ENCODE peak calls at places on chromosomes 4 and X, in six cellular contexts. G, S, L, J, H and I are unnamed samples.

GRCh38 chr4:92447265-92447905 is 143.6 kb downstream of the GRID2 start:
- DNase-seq in S (no peak), J (no peak), H (peak; percentile 33), L (no peak), G (no peak), I (no peak)

GRCh38 chr4:164087733-164088132 is 593.2 kb downstream of the TMA16 start:
- DNase-seq in J (no peak), L (no peak), S (no peak), G (no peak), H (no peak), I (no peak)

GRCh38 chr4:2824329-2825183 is 19.1 kb upstream of the ADD1 start:
- DNase-seq in S (no peak), J (no peak), G (peak; percentile 65), L (no peak), H (no peak), I (peak; percentile 13)

GRCh38 chr4:56512166-56512565 is 6.6 kb downstream of the ARL9 start:
- DNase-seq in J (peak; percentile 31), G (no peak), H (no peak), L (no peak), S (peak; percentile 45), I (no peak)

GRCh38 chr4:186725422-186726149 is 1.9 kb upstream of the FAT1 start:
- DNase-seq in H (peak; percentile 88), L (peak; percentile 59), S (peak; percentile 88), J (peak; percentile 93), G (peak; percentile 90), I (peak; percentile 70)

GRCh38 chr4:138158746-138159297 is 83.3 kb downstream of the SLC7A11 start:
- DNase-seq in J (peak; percentile 83), G (no peak), L (no peak), S (peak; percentile 91), H (peak; percentile 53), I (no peak)

GRCh38 chr4:140047017-140047640 is 106.9 kb downstream of the MAML3 start:
- DNase-seq in J (no peak), H (peak; percentile 66), L (no peak), S (no peak), G (no peak), I (no peak)

GRCh38 chr4:180240670-180241069 is 2002.5 kb upstream of the TENM3 start:
- DNase-seq in S (no peak), J (no peak), L (no peak), G (no peak), H (no peak), I (no peak)

GRCh38 chr4:170853422-170854021 is 763.8 kb upstream of the AADAT start:
- DNase-seq in S (no peak), L (peak; percentile 45), H (peak; percentile 7), G (no peak), J (peak; percentile 78), I (peak; percentile 78)

GRCh38 chrX:723781-724180 is 93.2 kb downstream of the SHOX start:
- DNase-seq in L (no peak), G (peak; percentile 2), H (no peak), S (no peak), J (no peak), I (no peak)

GRCh38 chrX:71622347-71623104 is 4.2 kb upstream of the CXCR3 start:
- DNase-seq in J (peak; percentile 57), G (peak; percentile 93), H (peak; percentile 87), L (peak; percentile 4), S (peak; percentile 57), I (no peak)

GRCh38 chr4:185921583-185922555 is 109.9 kb upstream of the SORBS2 start:
- DNase-seq in L (no peak), S (no peak), H (no peak), J (peak; percentile 70), G (no peak), I (no peak)

GRCh38 chr4:124212835-124213640 is 499.5 kb downstream of the ANKRD50 start:
- DNase-seq in H (peak; percentile 76), S (peak; percentile 34), L (no peak), G (peak; percentile 53), J (peak; percentile 59), I (peak; percentile 24)

GRCh38 chr4:41204400-41204978 is 9.9 kb downstream of the APBB2 start:
- DNase-seq in J (peak; percentile 86), H (peak; percentile 77), S (peak; percentile 83), G (no peak), L (no peak), I (no peak)

GRCh38 chr4:186712690-186713089 is 11.0 kb downstream of the FAT1 start:
- DNase-seq in J (no peak), S (no peak), H (peak; percentile 22), G (no peak), L (no peak), I (no peak)

GRCh38 chr4:105257817-105258495 is 111.3 kb downstream of the TET2 start:
- DNase-seq in L (no peak), J (peak; percentile 10), S (no peak), H (no peak), G (no peak), I (no peak)
- TF ChIP-seq CTCF in L (no peak), J (peak; percentile 39), S (peak; percentile 3), H (peak; percentile 0), G (no peak), I (no peak)

DNA sequence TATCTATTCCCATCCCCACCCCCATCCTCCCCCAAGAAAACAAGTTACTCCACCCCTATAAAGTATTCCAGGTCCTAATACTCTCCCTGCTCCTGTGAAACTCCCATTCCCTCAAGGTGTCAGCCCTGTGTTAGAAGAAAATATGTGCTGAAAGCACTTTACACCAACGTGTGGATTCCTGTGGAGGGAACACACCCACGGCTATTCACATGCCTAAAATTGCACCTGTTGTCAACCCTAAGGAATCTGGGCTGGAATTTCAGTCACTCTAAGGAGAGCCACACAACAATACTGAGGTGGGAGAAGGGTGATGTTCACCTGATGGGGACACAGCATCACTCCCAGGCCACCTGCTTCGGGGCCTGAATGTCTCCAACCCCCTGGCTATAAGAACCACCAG is 16.0 kb downstream of the SCD5 start:
- DNase-seq in G (no peak), S (no peak), J (no peak), H (no peak), L (no peak), I (no peak)
- TF ChIP-seq CTCF in G (no peak), S (no peak), J (no peak), H (no peak), L (no peak), I (no peak)

GRCh38 chr4:23369331-23369730 is 520.5 kb downstream of the PPARGC1A start:
- DNase-seq in G (no peak), L (no peak), S (no peak), H (no peak), J (no peak), I (no peak)

GRCh38 chr4:23365086-23365485 is 524.8 kb downstream of the PPARGC1A start:
- DNase-seq in J (no peak), S (no peak), L (no peak), G (no peak), H (no peak), I (no peak)

GRCh38 chr4:23366207-23366906 is 523.5 kb downstream of the PPARGC1A start:
- DNase-seq in J (no peak), L (no peak), G (no peak), S (no peak), H (no peak), I (no peak)

GRCh38 chr4:23364167-23364566 is 525.7 kb downstream of the PPARGC1A start:
- DNase-seq in J (no peak), H (no peak), L (no peak), S (no peak), G (no peak), I (no peak)

GRCh38 chr4:23368081-23368697 is 521.7 kb downstream of the PPARGC1A start:
- DNase-seq in S (peak; percentile 1), G (no peak), J (peak; percentile 7), L (no peak), H (peak; percentile 13), I (peak; percentile 69)
- TF ChIP-seq CTCF in S (peak; percentile 12), G (no peak), J (peak; percentile 6), L (peak; percentile 54), H (no peak), I (peak; percentile 63)

GRCh38 chr4:13966241-13967195 is 339.0 kb upstream of the BOD1L1 start:
- DNase-seq in H (peak; percentile 89), L (no peak), S (peak; percentile 82), J (peak; percentile 86), G (no peak), I (peak; percentile 19)
- TF ChIP-seq CTCF in H (no peak), L (no peak), S (peak; percentile 18), J (peak; percentile 43), G (no peak), I (no peak)

GRCh38 chr4:154549894-154550790 is at the start of gene PLRG1:
- DNase-seq in J (peak; percentile 97), S (peak; percentile 91), H (peak; percentile 96), L (peak; percentile 92), G (peak; percentile 98), I (peak; percentile 97)
- TF ChIP-seq CTCF in J (peak; percentile 25), S (no peak), H (peak; percentile 26), L (peak; percentile 50), G (peak; percentile 38), I (no peak)